ENCODE peak calls at places on chromosome 7, in six cellular contexts. One of them, this sample, is unnamed.
A peak's percentile ranks its signal among the peaks of the same experiment; 100 is the strongest.

GRCh38 chr7:27128776-27129728 is 1.5 kb downstream of the HOXA4 start:
- DNase-seq in neuronal stem cell: no peak
- DNase-seq in IMR-90: no peak
- DNase-seq in trophoblast cell: no peak
- DNase-seq in H1: peak; percentile 52
- DNase-seq in mesenchymal stem cell: no peak
- DNase-seq in this sample: no peak

GRCh38 chr7:99036531-99037175 is 107.3 kb downstream of the SMURF1 start:
- DNase-seq in IMR-90: peak; percentile 65
- DNase-seq in neuronal stem cell: peak; percentile 17
- DNase-seq in H1: peak; percentile 84
- DNase-seq in trophoblast cell: no peak
- DNase-seq in mesenchymal stem cell: peak; percentile 32
- DNase-seq in this sample: peak; percentile 82

GRCh38 chr7:45031829-45032228 is 31.8 kb downstream of the CCM2 start:
- DNase-seq in IMR-90: no peak
- DNase-seq in neuronal stem cell: no peak
- DNase-seq in H1: no peak
- DNase-seq in trophoblast cell: no peak
- DNase-seq in mesenchymal stem cell: no peak
- DNase-seq in this sample: no peak

GRCh38 chr7:102836206-102836938 is 76.4 kb upstream of the LRRC17 start:
- DNase-seq in trophoblast cell: peak; percentile 2
- DNase-seq in H1: no peak
- DNase-seq in IMR-90: peak; percentile 95
- DNase-seq in neuronal stem cell: no peak
- DNase-seq in mesenchymal stem cell: peak; percentile 89
- DNase-seq in this sample: no peak

GRCh38 chr7:111011500-111011899 is 79.4 kb upstream of the LRRN3 start:
- DNase-seq in mesenchymal stem cell: no peak
- DNase-seq in IMR-90: no peak
- DNase-seq in trophoblast cell: peak; percentile 14
- DNase-seq in H1: no peak
- DNase-seq in neuronal stem cell: no peak
- DNase-seq in this sample: no peak

GRCh38 chr7:55325371-55325792 is 39.8 kb upstream of the LANCL2 start:
- DNase-seq in neuronal stem cell: no peak
- DNase-seq in trophoblast cell: no peak
- DNase-seq in IMR-90: peak; percentile 95
- DNase-seq in H1: no peak
- DNase-seq in mesenchymal stem cell: peak; percentile 4
- DNase-seq in this sample: no peak

GRCh38 chr7:47576031-47576908 is 5.6 kb downstream of the TNS3 start:
- DNase-seq in neuronal stem cell: no peak
- DNase-seq in mesenchymal stem cell: peak; percentile 38
- DNase-seq in IMR-90: peak; percentile 68
- DNase-seq in H1: no peak
- DNase-seq in trophoblast cell: peak; percentile 93
- DNase-seq in this sample: no peak

GRCh38 chr7:151940048-151940845 is 16.0 kb upstream of the GALNTL5 start:
- DNase-seq in neuronal stem cell: no peak
- DNase-seq in IMR-90: peak; percentile 62
- DNase-seq in mesenchymal stem cell: peak; percentile 24
- DNase-seq in trophoblast cell: no peak
- DNase-seq in H1: no peak
- DNase-seq in this sample: no peak

GRCh38 chr7:112118581-112119566 is 87.3 kb downstream of the DOCK4 start:
- DNase-seq in IMR-90: no peak
- DNase-seq in mesenchymal stem cell: no peak
- DNase-seq in H1: no peak
- DNase-seq in trophoblast cell: no peak
- DNase-seq in neuronal stem cell: no peak
- DNase-seq in this sample: no peak

GRCh38 chr7:118944271-118944670 is 719.8 kb downstream of the ANKRD7 start:
- DNase-seq in H1: no peak
- DNase-seq in neuronal stem cell: no peak
- DNase-seq in trophoblast cell: no peak
- DNase-seq in IMR-90: no peak
- DNase-seq in mesenchymal stem cell: no peak
- DNase-seq in this sample: no peak

GRCh38 chr7:98867271-98867701 is 2.5 kb downstream of the TMEM130 start:
- DNase-seq in trophoblast cell: peak; percentile 27
- DNase-seq in IMR-90: peak; percentile 36
- DNase-seq in mesenchymal stem cell: no peak
- DNase-seq in H1: no peak
- DNase-seq in neuronal stem cell: no peak
- DNase-seq in this sample: no peak

GRCh38 chr7:5231811-5232484 is 41.9 kb downstream of the WIPI2 start:
- DNase-seq in IMR-90: no peak
- DNase-seq in neuronal stem cell: no peak
- DNase-seq in H1: no peak
- DNase-seq in trophoblast cell: no peak
- DNase-seq in mesenchymal stem cell: no peak
- DNase-seq in this sample: no peak

GRCh38 chr7:54778166-54778565 is 19.2 kb upstream of the SEC61G start:
- DNase-seq in neuronal stem cell: no peak
- DNase-seq in H1: no peak
- DNase-seq in trophoblast cell: no peak
- DNase-seq in IMR-90: no peak
- DNase-seq in mesenchymal stem cell: no peak
- DNase-seq in this sample: no peak

GRCh38 chr7:47088329-47089067 is 493.4 kb downstream of the TNS3 start:
- DNase-seq in mesenchymal stem cell: peak; percentile 69
- DNase-seq in H1: peak; percentile 63
- DNase-seq in trophoblast cell: peak; percentile 30
- DNase-seq in IMR-90: peak; percentile 67
- DNase-seq in neuronal stem cell: peak; percentile 59
- DNase-seq in this sample: peak; percentile 69

GRCh38 chr7:98119257-98119918 is 12.7 kb downstream of the LMTK2 start:
- DNase-seq in IMR-90: peak; percentile 79
- DNase-seq in trophoblast cell: peak; percentile 47
- DNase-seq in H1: no peak
- DNase-seq in neuronal stem cell: no peak
- DNase-seq in mesenchymal stem cell: peak; percentile 57
- DNase-seq in this sample: no peak

GRCh38 chr7:55085511-55086412 is 66.9 kb downstream of the EGFR start:
- DNase-seq in mesenchymal stem cell: no peak
- DNase-seq in neuronal stem cell: no peak
- DNase-seq in H1: no peak
- DNase-seq in IMR-90: no peak
- DNase-seq in trophoblast cell: no peak
- DNase-seq in this sample: no peak

GRCh38 chr7:120586561-120586960 is 271.4 kb downstream of the TSPAN12 start:
- DNase-seq in IMR-90: no peak
- DNase-seq in mesenchymal stem cell: peak; percentile 11
- DNase-seq in trophoblast cell: no peak
- DNase-seq in H1: no peak
- DNase-seq in neuronal stem cell: no peak
- DNase-seq in this sample: no peak

GRCh38 chr7:64639267-64640001 is 26.5 kb upstream of the ZNF107 start:
- DNase-seq in mesenchymal stem cell: no peak
- DNase-seq in neuronal stem cell: no peak
- DNase-seq in trophoblast cell: no peak
- DNase-seq in IMR-90: no peak
- DNase-seq in H1: no peak
- DNase-seq in this sample: no peak

GRCh38 chr7:1520574-1521234 is 9.8 kb upstream of the MAFK start:
- DNase-seq in IMR-90: peak; percentile 92
- DNase-seq in neuronal stem cell: no peak
- DNase-seq in trophoblast cell: peak; percentile 97
- DNase-seq in mesenchymal stem cell: peak; percentile 99
- DNase-seq in H1: no peak
- DNase-seq in this sample: no peak

GRCh38 chr7:142632291-142633134 is 116.8 kb upstream of the PRSS1 start:
- DNase-seq in neuronal stem cell: peak; percentile 69
- DNase-seq in IMR-90: peak; percentile 60
- DNase-seq in H1: peak; percentile 81
- DNase-seq in trophoblast cell: peak; percentile 67
- DNase-seq in mesenchymal stem cell: peak; percentile 64
- DNase-seq in this sample: peak; percentile 76

GRCh38 chr7:44959433-44959951 is 19.3 kb downstream of the MYO1G start:
- DNase-seq in H1: no peak
- DNase-seq in mesenchymal stem cell: peak; percentile 22
- DNase-seq in IMR-90: peak; percentile 40
- DNase-seq in trophoblast cell: peak; percentile 82
- DNase-seq in neuronal stem cell: no peak
- DNase-seq in this sample: no peak

GRCh38 chr7:118252087-118252486 is 27.6 kb downstream of the ANKRD7 start:
- DNase-seq in H1: no peak
- DNase-seq in trophoblast cell: no peak
- DNase-seq in neuronal stem cell: no peak
- DNase-seq in IMR-90: no peak
- DNase-seq in mesenchymal stem cell: no peak
- DNase-seq in this sample: no peak

GRCh38 chr7:93378131-93378530 is 146.0 kb downstream of the VPS50 start:
- DNase-seq in mesenchymal stem cell: no peak
- DNase-seq in IMR-90: no peak
- DNase-seq in neuronal stem cell: no peak
- DNase-seq in trophoblast cell: no peak
- DNase-seq in H1: no peak
- DNase-seq in this sample: no peak
- H4K91ac ChIP-seq in mesenchymal stem cell: no peak overlapping the region
- H4K91ac ChIP-seq in IMR-90: no peak overlapping the region
- H4K91ac ChIP-seq in neuronal stem cell: no peak overlapping the region
- H4K91ac ChIP-seq in trophoblast cell: no peak overlapping the region
- H4K91ac ChIP-seq in H1: no peak overlapping the region
- H4K91ac ChIP-seq in this sample: no peak overlapping the region

DNA sequence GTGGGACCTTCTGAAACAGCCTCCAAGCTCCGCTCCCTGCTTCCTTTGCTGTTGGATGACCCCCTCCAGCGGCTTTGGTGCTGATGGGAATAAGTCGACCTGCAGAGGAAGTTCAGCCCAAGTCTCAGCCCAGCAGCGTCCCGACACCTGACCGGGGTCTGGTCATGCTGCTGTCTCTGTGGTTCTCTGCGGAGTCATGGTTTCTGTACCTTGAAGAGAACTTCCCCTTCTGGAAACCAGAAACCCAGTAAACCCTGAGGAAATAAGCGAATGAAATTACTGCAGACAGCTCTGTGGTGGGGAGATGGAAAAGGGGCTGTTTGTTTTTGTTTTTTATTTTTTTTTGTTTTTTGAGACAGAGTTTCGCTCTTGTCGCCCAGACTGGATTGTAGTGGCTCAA is 18.3 kb upstream of the ZNF12 start:
- DNase-seq in mesenchymal stem cell: no peak
- DNase-seq in H1: no peak
- DNase-seq in neuronal stem cell: no peak
- DNase-seq in trophoblast cell: no peak
- DNase-seq in IMR-90: no peak
- DNase-seq in this sample: no peak
- H3K4me2 ChIP-seq in mesenchymal stem cell: no peak overlapping the region
- H3K4me2 ChIP-seq in H1: no peak overlapping the region
- H3K4me2 ChIP-seq in neuronal stem cell: no peak overlapping the region
- H3K4me2 ChIP-seq in trophoblast cell: no peak overlapping the region
- H3K4me2 ChIP-seq in IMR-90: no peak overlapping the region
- H3K4me2 ChIP-seq in this sample: no peak overlapping the region

DNA sequence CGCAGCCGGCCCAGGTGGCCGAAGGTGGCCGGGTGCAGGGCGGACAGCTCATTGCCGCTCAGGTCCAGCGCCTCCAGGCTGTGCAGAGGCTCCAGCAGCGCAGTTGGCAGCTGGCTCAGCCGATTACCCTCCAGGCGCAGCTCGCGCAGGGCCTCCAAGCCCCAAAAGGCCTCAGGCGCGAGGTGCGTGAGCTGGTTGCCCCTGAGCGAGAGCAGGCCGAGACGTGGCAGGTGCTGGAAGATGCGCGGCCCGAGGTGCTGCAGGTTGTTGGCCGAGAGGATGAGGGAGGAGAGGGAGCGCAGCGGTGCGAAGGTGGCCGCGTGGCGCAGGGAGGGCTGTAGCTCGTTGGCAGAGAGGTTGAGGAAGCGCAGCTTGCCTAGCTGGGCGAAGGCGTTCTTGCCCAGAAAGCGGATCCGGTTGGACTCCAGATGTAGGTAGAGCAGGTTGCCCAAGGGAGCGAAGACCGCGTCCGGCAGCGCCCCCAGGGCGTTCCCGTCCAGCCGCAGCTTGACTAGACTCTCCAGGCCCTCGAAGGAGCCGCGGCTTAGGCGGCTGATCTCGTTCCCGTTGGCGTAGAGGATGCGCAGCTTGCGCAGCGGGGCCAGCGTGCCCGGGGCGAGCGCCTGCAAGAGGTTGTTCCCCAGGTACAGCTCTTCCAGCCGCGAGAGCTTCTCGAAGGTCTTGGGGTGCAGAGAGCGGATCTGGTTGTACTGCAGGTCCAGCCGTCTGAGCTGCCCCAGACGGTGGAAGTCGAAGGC is 887 bp downstream of the TRIL start:
- DNase-seq in mesenchymal stem cell: no peak
- DNase-seq in neuronal stem cell: peak; percentile 40
- DNase-seq in IMR-90: no peak
- DNase-seq in trophoblast cell: no peak
- DNase-seq in H1: peak; percentile 80
- DNase-seq in this sample: peak; percentile 70
- H4K91ac ChIP-seq in mesenchymal stem cell: peak overlapping the region; percentile 70
- H4K91ac ChIP-seq in neuronal stem cell: peak overlapping the region; percentile 38
- H4K91ac ChIP-seq in IMR-90: no peak overlapping the region
- H4K91ac ChIP-seq in trophoblast cell: peak overlapping the region; percentile 92
- H4K91ac ChIP-seq in H1: peak overlapping the region; percentile 76
- H4K91ac ChIP-seq in this sample: no peak overlapping the region

GRCh38 chr7:87624628-87625027 is 3.6 kb upstream of the RUNDC3B start:
- DNase-seq in trophoblast cell: no peak
- DNase-seq in neuronal stem cell: no peak
- DNase-seq in H1: no peak
- DNase-seq in IMR-90: no peak
- DNase-seq in mesenchymal stem cell: no peak
- DNase-seq in this sample: no peak

GRCh38 chr7:87627634-87627994 is 584 bp upstream of the RUNDC3B start:
- DNase-seq in mesenchymal stem cell: no peak
- DNase-seq in trophoblast cell: no peak
- DNase-seq in IMR-90: no peak
- DNase-seq in neuronal stem cell: no peak
- DNase-seq in H1: peak; percentile 65
- DNase-seq in this sample: no peak

GRCh38 chr7:87625101-87625500 is 3.1 kb upstream of the RUNDC3B start:
- DNase-seq in H1: no peak
- DNase-seq in IMR-90: no peak
- DNase-seq in trophoblast cell: no peak
- DNase-seq in neuronal stem cell: no peak
- DNase-seq in mesenchymal stem cell: no peak
- DNase-seq in this sample: no peak

DNA sequence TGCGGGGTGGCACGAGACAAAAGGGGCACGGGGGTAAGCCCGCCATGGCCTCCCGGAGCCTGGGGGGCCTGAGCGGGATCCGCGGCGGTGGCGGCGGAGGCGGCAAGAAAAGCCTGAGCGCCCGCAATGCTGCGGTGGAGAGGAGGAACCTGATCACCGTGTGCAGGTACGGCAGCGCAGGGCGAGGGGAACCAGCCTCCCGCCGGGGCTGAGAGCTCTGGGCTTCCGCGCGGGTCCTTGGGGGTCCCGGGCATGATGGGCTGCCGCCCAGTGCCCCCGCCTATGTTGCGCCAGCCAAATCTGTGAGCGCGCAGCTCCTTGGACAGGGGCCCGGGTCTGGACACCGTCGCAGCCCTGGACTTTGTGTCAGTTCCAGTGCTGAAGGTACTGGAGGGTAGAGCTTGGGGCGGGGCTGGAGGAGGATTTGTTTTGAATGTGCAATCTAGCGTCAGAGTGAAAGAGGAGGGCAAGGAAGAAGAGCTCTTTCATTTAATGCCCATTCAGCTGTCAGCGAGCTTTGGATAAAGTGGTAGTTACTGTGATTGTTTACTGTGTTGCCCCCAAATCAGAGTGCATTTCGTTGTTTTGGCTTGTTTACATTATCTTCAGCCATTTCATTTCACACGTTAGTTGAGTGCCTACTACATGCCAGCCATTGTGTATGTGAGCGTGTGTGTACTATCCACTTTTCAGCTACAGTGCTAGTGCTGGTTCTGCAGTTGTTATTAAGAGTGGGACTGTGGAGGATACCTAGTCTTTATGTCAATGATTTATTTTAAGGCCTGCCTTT is 777 bp downstream of the RUNDC3B start:
- DNase-seq in H1: peak; percentile 68
- DNase-seq in IMR-90: no peak
- DNase-seq in mesenchymal stem cell: peak; percentile 18
- DNase-seq in neuronal stem cell: no peak
- DNase-seq in trophoblast cell: peak; percentile 38
- DNase-seq in this sample: peak; percentile 53
- H3K4me2 ChIP-seq in H1: peak overlapping the region; percentile 99
- H3K4me2 ChIP-seq in IMR-90: peak overlapping the region; percentile 71
- H3K4me2 ChIP-seq in mesenchymal stem cell: peak overlapping the region; percentile 100
- H3K4me2 ChIP-seq in neuronal stem cell: peak overlapping the region; percentile 100
- H3K4me2 ChIP-seq in trophoblast cell: peak overlapping the region; percentile 99
- H3K4me2 ChIP-seq in this sample: peak overlapping the region; percentile 87

This sample was measured in H9.